ENCODE peak calls at places on chromosomes 3 and 15, in four cellular contexts. F is CD8-positive, alpha-beta T cell; G is nephron progenitor cell; Z is right atrium auricular region. W is an unnamed sample.
A peak's percentile ranks its signal among the peaks of the same experiment; 100 is the strongest.

GRCh38 chr15:58274885-58275284 is 136.7 kb downstream of the AQP9 start:
- DNase-seq in F (no peak), G (no peak), Z (no peak), W (no peak)

GRCh38 chr3:131361464-131362421 is 19.8 kb upstream of the NUDT16 start:
- DNase-seq in F (no peak), G (peak; percentile 67), Z (peak; percentile 85), W (no peak)

GRCh38 chr15:70964686-70965085 is 72.1 kb downstream of the LRRC49 start:
- DNase-seq in F (no peak), G (no peak), Z (no peak), W (no peak)

GRCh38 chr15:37135225-37135624 is 34.9 kb upstream of the MEIS2 start:
- DNase-seq in F (no peak), G (no peak), Z (no peak), W (no peak)

GRCh38 chr3:155217591-155217990 is 75.9 kb downstream of the STRIT1 start:
- DNase-seq in F (no peak), G (no peak), Z (no peak), W (no peak)

GRCh38 chr3:190641564-190641963 is 127.7 kb downstream of the IL1RAP start:
- DNase-seq in F (no peak), G (no peak), Z (no peak), W (no peak)

GRCh38 chr15:75720787-75721461 is 8.3 kb upstream of the CSPG4 start:
- DNase-seq in F (no peak), G (no peak), Z (no peak), W (no peak)

GRCh38 chr3:167843483-167843882 is 108.0 kb downstream of the SERPINI1 start:
- DNase-seq in F (no peak), G (no peak), Z (no peak), W (no peak)

GRCh38 chr3:154538566-154539360 is 108.8 kb upstream of the GPR149 start:
- DNase-seq in F (no peak), G (no peak), Z (no peak), W (no peak)

GRCh38 chr15:93072440-93073394 is 16.3 kb downstream of the RGMA start:
- DNase-seq in F (no peak), G (peak; percentile 96), Z (peak; percentile 72), W (peak; percentile 93)

GRCh38 chr3:9397911-9398714 is 698 bp downstream of the SETD5 start:
- DNase-seq in F (peak; percentile 52), G (peak; percentile 38), Z (peak; percentile 61), W (no peak)

GRCh38 chr3:11719406-11720219 is 75.9 kb upstream of the VGLL4 start:
- DNase-seq in F (peak; percentile 81), G (peak; percentile 91), Z (no peak), W (peak; percentile 88)

GRCh38 chr15:78811124-78811824 is at the start of gene ADAMTS7:
- DNase-seq in F (peak; percentile 59), G (peak; percentile 91), Z (peak; percentile 62), W (peak; percentile 94)

GRCh38 chr15:60328852-60329443 is 68.8 kb downstream of the ANXA2 start:
- DNase-seq in F (no peak), G (peak; percentile 23), Z (no peak), W (no peak)

GRCh38 chr3:48268381-48268935 is 27.6 kb downstream of the ZNF589 start:
- DNase-seq in F (peak; percentile 92), G (no peak), Z (no peak), W (peak; percentile 63)

GRCh38 chr15:64566629-64567427 is 106.5 kb downstream of the ZNF609 start:
- DNase-seq in F (no peak), G (peak; percentile 5), Z (no peak), W (no peak)

GRCh38 chr3:190534386-190534785 is 20.5 kb downstream of the IL1RAP start:
- DNase-seq in F (no peak), G (peak; percentile 8), Z (no peak), W (no peak)

GRCh38 chr3:186888569-186888968 is 41.8 kb upstream of the ST6GAL1 start:
- DNase-seq in F (no peak), G (no peak), Z (no peak), W (no peak)

GRCh38 chr3:24145981-24146822 is 201.1 kb downstream of the NR1D2 start:
- DNase-seq in F (no peak), G (no peak), Z (no peak), W (no peak)

GRCh38 chr3:24151595-24151994 is 206.5 kb downstream of the NR1D2 start:
- DNase-seq in F (no peak), G (no peak), Z (no peak), W (no peak)

GRCh38 chr3:24154003-24154695 is 209.1 kb downstream of the NR1D2 start:
- DNase-seq in F (no peak), G (no peak), Z (no peak), W (no peak)

GRCh38 chr3:24145481-24145880 is 200.4 kb downstream of the NR1D2 start:
- DNase-seq in F (no peak), G (no peak), Z (no peak), W (no peak)

DNA sequence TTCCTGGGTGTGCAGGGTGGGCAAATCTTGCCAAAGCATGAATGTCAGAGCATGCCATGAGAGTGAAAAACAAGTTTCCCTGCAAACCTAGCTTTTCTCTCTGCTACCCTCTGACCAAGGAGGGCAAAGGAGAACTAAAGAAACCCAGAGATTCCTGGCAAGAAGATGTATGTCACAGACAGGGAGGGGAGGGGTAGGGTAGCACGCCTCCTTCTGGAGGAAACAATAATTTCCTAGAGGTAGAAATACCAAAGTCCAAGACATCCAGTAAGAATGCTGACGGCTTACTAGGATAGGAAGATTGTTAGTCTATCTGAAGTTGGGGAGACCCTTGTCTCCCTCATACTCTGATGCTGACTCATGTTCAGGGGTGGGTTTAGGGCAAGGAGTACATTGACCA is 203.9 kb downstream of the NR1D2 start:
- DNase-seq in F (no peak), G (peak; percentile 6), Z (no peak), W (no peak)
- TF ChIP-seq CTCF in F (no peak), G (peak; percentile 31), Z (no peak), W (peak; percentile 12)

GRCh38 chr3:43345246-43345645 is 58.9 kb downstream of the SNRK start:
- DNase-seq in F (no peak), G (no peak), Z (no peak), W (no peak)
- TF ChIP-seq CTCF in F (no peak), G (no peak), Z (no peak), W (no peak)

DNA sequence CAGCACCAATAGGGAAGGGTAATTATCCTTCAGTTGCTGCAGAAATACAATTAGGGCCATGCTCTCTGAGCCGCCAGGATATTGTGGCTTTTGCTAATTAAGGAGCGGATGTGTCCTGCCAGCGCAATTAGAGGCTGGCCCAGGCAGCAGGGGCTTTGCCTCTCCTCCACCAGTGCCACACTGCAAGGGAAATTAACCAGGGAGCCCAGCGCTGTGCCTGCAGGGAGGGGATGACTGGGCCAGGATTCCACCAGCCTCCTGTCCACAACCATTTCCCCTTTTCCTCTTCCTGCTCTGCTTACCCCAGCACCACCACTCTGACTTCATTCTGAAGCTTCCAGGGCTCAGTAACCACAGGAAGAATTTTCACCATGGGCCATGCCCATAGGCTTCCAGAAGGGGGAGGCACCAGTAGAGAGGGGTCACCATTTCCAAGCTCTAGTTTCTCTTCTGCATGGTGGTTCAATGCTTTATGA is 10.3 kb upstream of the AEN start:
- DNase-seq in F (no peak), G (no peak), Z (no peak), W (no peak)
- TF ChIP-seq CTCF in F (no peak), G (no peak), Z (no peak), W (no peak)

DNA sequence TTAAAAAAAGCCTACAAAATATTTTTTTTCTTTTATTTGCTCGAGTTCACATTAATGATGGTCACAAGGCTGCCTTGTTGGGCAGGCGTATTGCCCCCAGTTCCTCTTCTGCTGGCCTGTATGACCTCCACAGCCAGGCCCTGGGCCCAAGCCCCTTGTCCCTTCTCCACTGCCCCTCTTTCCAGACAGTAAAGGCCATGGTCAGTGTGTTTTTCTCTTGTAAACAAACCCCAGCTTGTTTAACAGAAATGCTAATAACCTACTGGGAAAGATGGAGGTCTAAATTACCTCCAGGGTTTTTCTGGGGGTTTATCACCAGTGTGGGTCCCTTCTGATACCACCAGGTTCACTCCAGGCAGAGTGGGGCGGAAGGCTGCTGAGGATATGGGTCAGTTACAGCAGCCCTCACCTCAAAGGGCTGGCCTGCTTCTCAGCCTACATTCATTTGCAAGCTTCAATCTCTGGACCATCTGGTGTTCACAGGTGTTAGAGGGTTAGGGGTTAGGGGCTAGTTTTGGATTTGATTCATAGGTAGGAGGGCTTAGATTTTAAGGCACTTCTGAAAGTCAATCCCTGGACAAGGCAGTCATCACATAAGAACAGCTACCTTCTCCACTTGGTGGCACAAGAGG is 2.0 kb upstream of the MANF start:
- DNase-seq in F (no peak), G (no peak), Z (no peak), W (no peak)
- TF ChIP-seq CTCF in F (no peak), G (no peak), Z (no peak), W (no peak)

GRCh38 chr3:96960661-96961330 is 146.4 kb downstream of the EPHA6 start:
- DNase-seq in F (no peak), G (no peak), Z (no peak), W (no peak)

GRCh38 chr3:96970211-96970610 is 155.8 kb downstream of the EPHA6 start:
- DNase-seq in F (no peak), G (no peak), Z (no peak), W (no peak)

GRCh38 chr3:96961576-96961975 is 147.2 kb downstream of the EPHA6 start:
- DNase-seq in F (no peak), G (no peak), Z (no peak), W (no peak)

GRCh38 chr3:96966181-96966929 is 152.0 kb downstream of the EPHA6 start:
- DNase-seq in F (no peak), G (no peak), Z (no peak), W (no peak)
- TF ChIP-seq CTCF in F (no peak), G (no peak), Z (no peak), W (no peak)

W was measured in osteocyte.